ENCODE peak calls at places on chromosomes 13 and 19, in ten cellular contexts. R, V, C, I, F, J, T, A, W and Y are unnamed samples.

GRCh38 chr19:5434351-5434917 is 20.8 kb upstream of the ZNRF4 start:
- DNase-seq in R (no peak), W (peak; percentile 64), A (no peak), J (no peak), F (peak; percentile 61), C (no peak), I (no peak), T (no peak), V (peak; percentile 22), Y (peak; percentile 36)

GRCh38 chr19:5071579-5071978 is 102.7 kb downstream of the KDM4B start:
- DNase-seq in F (no peak), T (no peak), C (no peak), J (no peak), W (no peak), V (no peak), A (no peak), I (no peak), R (no peak), Y (no peak)

GRCh38 chr13:23427342-23428182 is 5.9 kb downstream of the SACS start:
- DNase-seq in A (peak; percentile 96), T (no peak), F (no peak), W (peak; percentile 96), J (no peak), C (no peak), R (no peak), I (no peak), V (peak; percentile 99), Y (peak; percentile 85)

GRCh38 chr19:47514151-47514868 is 553 bp downstream of the NAPA start:
- DNase-seq in F (no peak), V (no peak), R (no peak), C (no peak), J (no peak), T (no peak), A (no peak), I (no peak), W (peak; percentile 90), Y (no peak)

GRCh38 chr19:51079486-51080110 is 3.1 kb downstream of the KLK14 start:
- DNase-seq in T (no peak), J (no peak), W (peak; percentile 55), R (no peak), I (no peak), C (no peak), V (no peak), A (peak; percentile 16), F (no peak), Y (peak; percentile 83)

GRCh38 chr19:45657520-45658163 is 10.4 kb upstream of the GIPR start:
- DNase-seq in W (no peak), J (no peak), V (no peak), R (no peak), A (no peak), T (no peak), F (no peak), C (no peak), I (no peak), Y (no peak)

GRCh38 chr19:43778651-43779050 is 2.1 kb downstream of the KCNN4 start:
- DNase-seq in V (no peak), J (no peak), R (no peak), F (no peak), T (no peak), W (peak; percentile 75), I (no peak), A (no peak), C (no peak), Y (no peak)

GRCh38 chr19:54420383-54421168 is 5.3 kb downstream of the TTYH1 start:
- DNase-seq in R (no peak), C (no peak), A (peak; percentile 14), T (no peak), V (no peak), W (peak; percentile 88), J (no peak), F (no peak), I (no peak), Y (no peak)

GRCh38 chr13:53137777-53138176 is 109.2 kb downstream of the OLFM4 start:
- DNase-seq in I (no peak), V (peak; percentile 19), R (no peak), T (no peak), W (no peak), C (no peak), F (peak; percentile 22), A (peak; percentile 90), J (no peak), Y (no peak)

GRCh38 chr13:48662226-48662625 is 8.5 kb downstream of the CYSLTR2 start:
- DNase-seq in A (no peak), C (no peak), I (no peak), W (no peak), R (no peak), F (no peak), J (no peak), V (no peak), T (no peak), Y (no peak)

GRCh38 chr19:19628499-19629134 is 597 bp upstream of the LPAR2 start:
- DNase-seq in C (peak; percentile 39), W (peak; percentile 96), R (peak; percentile 58), A (peak; percentile 72), J (peak; percentile 10), I (peak; percentile 50), V (peak; percentile 76), F (peak; percentile 48), T (no peak), Y (peak; percentile 87)

GRCh38 chr13:97267418-97268059 is 45.4 kb downstream of the MBNL2 start:
- DNase-seq in W (peak; percentile 48), V (no peak), T (no peak), A (no peak), C (no peak), F (no peak), R (no peak), J (no peak), I (no peak), Y (no peak)

GRCh38 chr19:2724148-2724557 is 3.0 kb upstream of the DIRAS1 start:
- DNase-seq in R (no peak), V (no peak), F (no peak), J (no peak), C (no peak), A (no peak), W (peak; percentile 88), I (no peak), T (no peak), Y (no peak)

GRCh38 chr19:3818918-3819317 is 32.7 kb upstream of the MATK start:
- DNase-seq in W (no peak), R (no peak), V (no peak), T (no peak), C (no peak), I (no peak), J (no peak), A (no peak), F (no peak), Y (no peak)

GRCh38 chr19:55451163-55451521 is 8.0 kb upstream of the SHISA7 start:
- DNase-seq in J (no peak), T (no peak), V (no peak), R (no peak), C (no peak), F (no peak), I (no peak), A (no peak), W (no peak), Y (no peak)

GRCh38 chr13:113742445-113743120 is 16.4 kb upstream of the TMEM255B start:
- DNase-seq in V (no peak), A (peak; percentile 25), W (no peak), F (no peak), J (no peak), T (peak; percentile 34), C (no peak), I (no peak), R (no peak), Y (no peak)

GRCh38 chr19:50803633-50804419 is 13.6 kb downstream of the ACP4 start:
- DNase-seq in R (no peak), J (peak; percentile 42), W (peak; percentile 73), I (no peak), A (peak; percentile 10), T (no peak), V (no peak), F (no peak), C (no peak), Y (peak; percentile 21)

GRCh38 chr13:82062772-82063171 is 1721.8 kb upstream of the SPRY2 start:
- DNase-seq in V (peak; percentile 1), W (no peak), I (no peak), C (no peak), A (no peak), J (no peak), F (no peak), T (no peak), R (no peak), Y (no peak)

GRCh38 chr19:13060964-13061927 is 41.4 kb downstream of the LYL1 start:
- DNase-seq in V (no peak), A (peak; percentile 75), F (peak; percentile 85), C (peak; percentile 68), T (peak; percentile 97), J (peak; percentile 65), R (peak; percentile 58), W (peak; percentile 98), I (peak; percentile 63), Y (peak; percentile 92)

GRCh38 chr19:39212377-39212742 is 8.3 kb upstream of the SYCN start:
- DNase-seq in C (peak; percentile 40), F (peak; percentile 48), T (no peak), R (peak; percentile 39), A (peak; percentile 13), W (peak; percentile 27), J (peak; percentile 35), I (peak; percentile 17), V (no peak), Y (peak; percentile 18)

GRCh38 chr13:57136093-57136492 is 4.6 kb upstream of the PRR20A start:
- DNase-seq in C (no peak), I (no peak), J (no peak), F (no peak), T (no peak), V (no peak), A (no peak), R (no peak), W (no peak), Y (no peak)

GRCh38 chr19:44608391-44608821 is 5.0 kb upstream of the IGSF23 start:
- DNase-seq in J (no peak), I (no peak), C (no peak), W (no peak), V (peak; percentile 9), T (no peak), A (peak; percentile 33), R (no peak), F (peak; percentile 86), Y (no peak)

GRCh38 chr13:42215578-42216421 is 56.2 kb upstream of the AKAP11 start:
- DNase-seq in I (peak; percentile 19), R (no peak), F (peak; percentile 44), T (no peak), W (peak; percentile 26), C (no peak), J (no peak), V (peak; percentile 23), A (peak; percentile 48), Y (peak; percentile 53)

GRCh38 chr13:31200636-31200970 is 828 bp downstream of the B3GLCT start:
- DNase-seq in J (peak; percentile 21), C (peak; percentile 17), A (no peak), V (no peak), F (peak; percentile 58), W (peak; percentile 92), T (peak; percentile 88), I (no peak), R (no peak), Y (peak; percentile 74)

GRCh38 chr19:14410775-14411134 is 8.4 kb downstream of the DDX39A start:
- DNase-seq in F (no peak), A (no peak), V (no peak), R (no peak), T (no peak), C (no peak), W (peak; percentile 66), I (no peak), J (no peak), Y (no peak)

GRCh38 chr13:112905990-112906641 is 62.9 kb upstream of the MCF2L start:
- DNase-seq in V (no peak), I (no peak), R (no peak), F (no peak), W (peak; percentile 76), C (no peak), A (no peak), T (peak; percentile 67), J (no peak), Y (no peak)

GRCh38 chr13:63631006-63631405 is 2215.4 kb upstream of the PCDH20 start:
- DNase-seq in A (no peak), J (no peak), T (no peak), C (no peak), I (no peak), V (no peak), W (no peak), F (no peak), R (no peak), Y (no peak)

GRCh38 chr13:20303636-20304035 is 71.5 kb upstream of the GJB6 start:
- DNase-seq in W (no peak), R (no peak), F (no peak), J (no peak), T (no peak), V (peak; percentile 2), A (no peak), C (no peak), I (no peak), Y (no peak)